ENCODE peak calls at places on chromosomes 6 and 20, in seven cellular contexts. One of them, this sample, is unnamed.

GRCh38 chr20:24984963-24985640 is 7.4 kb downstream of the APMAP start:
- DNase-seq in transverse colon: peak
- DNase-seq in IMR-90: no peak
- DNase-seq in body of pancreas: no peak
- DNase-seq in GM12878: no peak
- DNase-seq in HCT116: no peak
- DNase-seq in adrenal gland: no peak
- DNase-seq in this sample: no peak

GRCh38 chr6:154593122-154593521 is 82.6 kb upstream of the CNKSR3 start:
- DNase-seq in transverse colon: no peak
- DNase-seq in IMR-90: no peak
- DNase-seq in body of pancreas: peak
- DNase-seq in GM12878: no peak
- DNase-seq in HCT116: no peak
- DNase-seq in adrenal gland: no peak
- DNase-seq in this sample: no peak

GRCh38 chr6:142893088-142893487 is 51.9 kb downstream of the HIVEP2 start:
- DNase-seq in transverse colon: no peak
- DNase-seq in IMR-90: peak
- DNase-seq in body of pancreas: no peak
- DNase-seq in GM12878: no peak
- DNase-seq in HCT116: no peak
- DNase-seq in adrenal gland: no peak
- DNase-seq in this sample: no peak

GRCh38 chr20:7710440-7710839 is 229.8 kb downstream of the HAO1 start:
- DNase-seq in transverse colon: no peak
- DNase-seq in IMR-90: no peak
- DNase-seq in body of pancreas: no peak
- DNase-seq in GM12878: no peak
- DNase-seq in HCT116: no peak
- DNase-seq in adrenal gland: no peak
- DNase-seq in this sample: no peak

GRCh38 chr6:51028271-51028670 is 209.6 kb downstream of the TFAP2B start:
- DNase-seq in transverse colon: no peak
- DNase-seq in IMR-90: no peak
- DNase-seq in body of pancreas: no peak
- DNase-seq in GM12878: no peak
- DNase-seq in HCT116: no peak
- DNase-seq in adrenal gland: no peak
- DNase-seq in this sample: no peak

GRCh38 chr6:119830069-119830468 is 480.5 kb upstream of the MAN1A1 start:
- DNase-seq in transverse colon: no peak
- DNase-seq in IMR-90: no peak
- DNase-seq in body of pancreas: no peak
- DNase-seq in GM12878: no peak
- DNase-seq in HCT116: no peak
- DNase-seq in adrenal gland: no peak
- DNase-seq in this sample: no peak

GRCh38 chr6:13559968-13560650 is 14.3 kb upstream of the SIRT5 start:
- DNase-seq in transverse colon: no peak
- DNase-seq in IMR-90: no peak
- DNase-seq in body of pancreas: no peak
- DNase-seq in GM12878: no peak
- DNase-seq in HCT116: no peak
- DNase-seq in adrenal gland: no peak
- DNase-seq in this sample: no peak

GRCh38 chr6:57261896-57262295 is 39.8 kb upstream of the RAB23 start:
- DNase-seq in transverse colon: no peak
- DNase-seq in IMR-90: no peak
- DNase-seq in body of pancreas: no peak
- DNase-seq in GM12878: no peak
- DNase-seq in HCT116: no peak
- DNase-seq in adrenal gland: no peak
- DNase-seq in this sample: no peak

GRCh38 chr6:148223424-148223842 is 119.2 kb upstream of the SASH1 start:
- DNase-seq in transverse colon: no peak
- DNase-seq in IMR-90: peak
- DNase-seq in body of pancreas: no peak
- DNase-seq in GM12878: no peak
- DNase-seq in HCT116: no peak
- DNase-seq in adrenal gland: no peak
- DNase-seq in this sample: no peak

GRCh38 chr6:24428615-24429014 is 25.9 kb downstream of the MRS2 start:
- DNase-seq in transverse colon: no peak
- DNase-seq in IMR-90: peak
- DNase-seq in body of pancreas: no peak
- DNase-seq in GM12878: no peak
- DNase-seq in HCT116: no peak
- DNase-seq in adrenal gland: no peak
- DNase-seq in this sample: no peak

GRCh38 chr6:122399348-122400120 is at the start of gene HSF2:
- DNase-seq in transverse colon: peak
- DNase-seq in IMR-90: peak
- DNase-seq in body of pancreas: peak
- DNase-seq in GM12878: peak
- DNase-seq in HCT116: peak
- DNase-seq in adrenal gland: peak
- DNase-seq in this sample: peak

GRCh38 chr6:152146385-152146784 is 338.9 kb downstream of the ESR1 start:
- DNase-seq in transverse colon: no peak
- DNase-seq in IMR-90: peak
- DNase-seq in body of pancreas: no peak
- DNase-seq in GM12878: no peak
- DNase-seq in HCT116: no peak
- DNase-seq in adrenal gland: no peak
- DNase-seq in this sample: no peak

GRCh38 chr20:20465259-20465658 is 97.4 kb downstream of the INSM1 start:
- DNase-seq in transverse colon: no peak
- DNase-seq in IMR-90: no peak
- DNase-seq in body of pancreas: no peak
- DNase-seq in GM12878: no peak
- DNase-seq in HCT116: no peak
- DNase-seq in adrenal gland: no peak
- DNase-seq in this sample: no peak

GRCh38 chr6:94468830-94469229 is 1049.5 kb upstream of the EPHA7 start:
- DNase-seq in transverse colon: no peak
- DNase-seq in IMR-90: no peak
- DNase-seq in body of pancreas: no peak
- DNase-seq in GM12878: no peak
- DNase-seq in HCT116: no peak
- DNase-seq in adrenal gland: no peak
- DNase-seq in this sample: no peak

GRCh38 chr6:163192591-163192990 is 221.9 kb upstream of the QKI start:
- DNase-seq in transverse colon: no peak
- DNase-seq in IMR-90: no peak
- DNase-seq in body of pancreas: no peak
- DNase-seq in GM12878: no peak
- DNase-seq in HCT116: no peak
- DNase-seq in adrenal gland: no peak
- DNase-seq in this sample: no peak

GRCh38 chr6:110693994-110694393 is 121.3 kb downstream of the CDK19 start:
- DNase-seq in transverse colon: no peak
- DNase-seq in IMR-90: no peak
- DNase-seq in body of pancreas: no peak
- DNase-seq in GM12878: no peak
- DNase-seq in HCT116: no peak
- DNase-seq in adrenal gland: no peak
- DNase-seq in this sample: no peak

GRCh38 chr6:39684790-39685485 is 40.3 kb downstream of the KIF6 start:
- DNase-seq in transverse colon: no peak
- DNase-seq in IMR-90: peak
- DNase-seq in body of pancreas: peak
- DNase-seq in GM12878: no peak
- DNase-seq in HCT116: no peak
- DNase-seq in adrenal gland: no peak
- DNase-seq in this sample: no peak

GRCh38 chr6:33634203-33634727 is 13.1 kb downstream of the ITPR3 start:
- DNase-seq in transverse colon: no peak
- DNase-seq in IMR-90: no peak
- DNase-seq in body of pancreas: peak
- DNase-seq in GM12878: no peak
- DNase-seq in HCT116: no peak
- DNase-seq in adrenal gland: peak
- DNase-seq in this sample: no peak

GRCh38 chr6:116304538-116305097 is 24.9 kb upstream of the TSPYL1 start:
- DNase-seq in transverse colon: no peak
- DNase-seq in IMR-90: no peak
- DNase-seq in body of pancreas: no peak
- DNase-seq in GM12878: no peak
- DNase-seq in HCT116: no peak
- DNase-seq in adrenal gland: no peak
- DNase-seq in this sample: no peak

GRCh38 chr6:71290611-71291010 is 2.0 kb downstream of the OGFRL1 start:
- DNase-seq in transverse colon: no peak
- DNase-seq in IMR-90: no peak
- DNase-seq in body of pancreas: no peak
- DNase-seq in GM12878: no peak
- DNase-seq in HCT116: no peak
- DNase-seq in adrenal gland: no peak
- DNase-seq in this sample: no peak

GRCh38 chr6:36216559-36216958 is 20.0 kb downstream of the BRPF3 start:
- DNase-seq in transverse colon: peak
- DNase-seq in IMR-90: peak
- DNase-seq in body of pancreas: peak
- DNase-seq in GM12878: no peak
- DNase-seq in HCT116: no peak
- DNase-seq in adrenal gland: peak
- DNase-seq in this sample: no peak

GRCh38 chr20:63664861-63665594 is 6.9 kb downstream of the RTEL1 start:
- DNase-seq in transverse colon: no peak
- DNase-seq in IMR-90: no peak
- DNase-seq in body of pancreas: no peak
- DNase-seq in GM12878: no peak
- DNase-seq in HCT116: no peak
- DNase-seq in adrenal gland: no peak
- DNase-seq in this sample: no peak

GRCh38 chr6:151068761-151069312 is 170.9 kb upstream of the AKAP12 start:
- DNase-seq in transverse colon: no peak
- DNase-seq in IMR-90: peak
- DNase-seq in body of pancreas: no peak
- DNase-seq in GM12878: no peak
- DNase-seq in HCT116: no peak
- DNase-seq in adrenal gland: no peak
- DNase-seq in this sample: no peak

GRCh38 chr6:111444794-111445193 is 38.2 kb downstream of the REV3L start:
- DNase-seq in transverse colon: no peak
- DNase-seq in IMR-90: no peak
- DNase-seq in body of pancreas: no peak
- DNase-seq in GM12878: no peak
- DNase-seq in HCT116: no peak
- DNase-seq in adrenal gland: no peak
- DNase-seq in this sample: no peak

GRCh38 chr6:110482774-110483400 is 6.5 kb upstream of the SLC22A16 start:
- DNase-seq in transverse colon: no peak
- DNase-seq in IMR-90: no peak
- DNase-seq in body of pancreas: no peak
- DNase-seq in GM12878: no peak
- DNase-seq in HCT116: no peak
- DNase-seq in adrenal gland: no peak
- DNase-seq in this sample: no peak

GRCh38 chr6:110075406-110075805 is 97.3 kb downstream of the GPR6 start:
- DNase-seq in transverse colon: no peak
- DNase-seq in IMR-90: no peak
- DNase-seq in body of pancreas: no peak
- DNase-seq in GM12878: no peak
- DNase-seq in HCT116: no peak
- DNase-seq in adrenal gland: no peak
- DNase-seq in this sample: no peak

GRCh38 chr6:34143884-34144580 is 1.9 kb downstream of the GRM4 start:
- DNase-seq in transverse colon: no peak
- DNase-seq in IMR-90: no peak
- DNase-seq in body of pancreas: no peak
- DNase-seq in GM12878: no peak
- DNase-seq in HCT116: no peak
- DNase-seq in adrenal gland: no peak
- DNase-seq in this sample: no peak

GRCh38 chr20:38271609-38272120 is 11.1 kb upstream of the KIAA1755 start:
- DNase-seq in transverse colon: no peak
- DNase-seq in IMR-90: no peak
- DNase-seq in body of pancreas: no peak
- DNase-seq in GM12878: no peak
- DNase-seq in HCT116: no peak
- DNase-seq in adrenal gland: no peak
- DNase-seq in this sample: no peak

DNA sequence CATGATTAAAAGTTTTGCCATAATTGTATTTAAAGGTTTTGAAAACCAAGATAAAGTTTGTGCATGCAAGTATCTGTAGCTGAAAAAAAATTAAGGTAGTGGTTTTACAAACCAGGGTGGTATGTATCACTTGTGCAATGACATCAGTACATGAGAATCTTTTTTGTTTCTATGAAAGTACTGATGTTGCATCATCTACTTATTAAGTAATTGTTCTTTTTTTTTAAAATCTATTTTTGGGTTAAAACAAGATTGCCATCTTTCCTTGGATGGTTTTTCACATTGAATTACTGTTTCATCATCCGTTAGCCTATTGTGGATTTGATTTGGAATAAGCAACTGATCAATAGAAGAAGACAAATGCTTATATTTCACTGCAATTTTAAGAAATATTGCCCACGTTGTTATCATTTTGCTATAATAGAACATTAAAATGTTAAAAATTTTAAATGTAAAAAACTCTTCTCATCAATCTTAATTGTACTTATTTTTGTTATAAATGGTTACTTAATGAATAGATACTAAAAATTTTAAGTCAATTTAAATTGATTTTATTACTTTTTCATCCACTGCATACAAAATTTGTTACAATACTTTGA is 39.8 kb upstream of the TAGAP start:
- DNase-seq in transverse colon: no peak
- DNase-seq in IMR-90: peak
- DNase-seq in body of pancreas: no peak
- DNase-seq in GM12878: no peak
- DNase-seq in HCT116: no peak
- DNase-seq in adrenal gland: no peak
- DNase-seq in this sample: no peak
- H3K27ac ChIP-seq in transverse colon: no peak
- H3K27ac ChIP-seq in IMR-90: no peak
- H3K27ac ChIP-seq in body of pancreas: no peak
- H3K27ac ChIP-seq in GM12878: no peak
- H3K27ac ChIP-seq in HCT116: no peak
- H3K27ac ChIP-seq in adrenal gland: no peak
- H3K27ac ChIP-seq in this sample: no peak

GRCh38 chr20:5189917-5190316 is 63.1 kb downstream of the CDS2 start:
- DNase-seq in transverse colon: no peak
- DNase-seq in IMR-90: no peak
- DNase-seq in body of pancreas: no peak
- DNase-seq in GM12878: no peak
- DNase-seq in HCT116: no peak
- DNase-seq in adrenal gland: no peak
- DNase-seq in this sample: no peak
- TF ChIP-seq POLR2A in transverse colon: no peak
- TF ChIP-seq POLR2A in IMR-90: no peak
- TF ChIP-seq POLR2A in body of pancreas: no peak
- TF ChIP-seq POLR2A in GM12878: no peak
- TF ChIP-seq POLR2A in HCT116: no peak
- TF ChIP-seq POLR2A in adrenal gland: no peak
- TF ChIP-seq POLR2A in this sample: no peak

GRCh38 chr6:15447546-15448232 is 201.8 kb downstream of the JARID2 start:
- DNase-seq in transverse colon: no peak
- DNase-seq in IMR-90: no peak
- DNase-seq in body of pancreas: no peak
- DNase-seq in GM12878: no peak
- DNase-seq in HCT116: no peak
- DNase-seq in adrenal gland: no peak
- DNase-seq in this sample: no peak
- H3K27ac ChIP-seq in transverse colon: no peak
- H3K27ac ChIP-seq in IMR-90: no peak
- H3K27ac ChIP-seq in body of pancreas: peak
- H3K27ac ChIP-seq in GM12878: no peak
- H3K27ac ChIP-seq in HCT116: no peak
- H3K27ac ChIP-seq in adrenal gland: no peak
- H3K27ac ChIP-seq in this sample: no peak

GRCh38 chr6:113970808-113971676 is at the start of gene HDAC2:
- DNase-seq in transverse colon: peak
- DNase-seq in IMR-90: peak
- DNase-seq in body of pancreas: peak
- DNase-seq in GM12878: peak
- DNase-seq in HCT116: peak
- DNase-seq in adrenal gland: peak
- DNase-seq in this sample: peak
- TF ChIP-seq POLR2A in transverse colon: peak
- TF ChIP-seq POLR2A in IMR-90: peak
- TF ChIP-seq POLR2A in body of pancreas: peak
- TF ChIP-seq POLR2A in GM12878: peak
- TF ChIP-seq POLR2A in HCT116: peak
- TF ChIP-seq POLR2A in adrenal gland: peak
- TF ChIP-seq POLR2A in this sample: peak